ENCODE peak calls at places on chromosomes 1 and 21, in six cellular contexts. One of them, this sample, is unnamed.
A peak's percentile ranks its signal among the peaks of the same experiment; 100 is the strongest.

GRCh38 chr21:34818663-34819158 is 149.9 kb downstream of the CLIC6 start:
- DNase-seq in OCI-LY7: no peak
- DNase-seq in Calu3: no peak
- DNase-seq in spleen: no peak
- DNase-seq in heart right ventricle: no peak
- DNase-seq in esophagus squamous epithelium: no peak
- DNase-seq in this sample: no peak

GRCh38 chr1:150227228-150227627 is 8.7 kb downstream of the ANP32E start:
- DNase-seq in OCI-LY7: no peak
- DNase-seq in spleen: no peak
- DNase-seq in heart right ventricle: no peak
- DNase-seq in esophagus squamous epithelium: no peak
- DNase-seq in Calu3: no peak
- DNase-seq in this sample: no peak

GRCh38 chr1:43932786-43933385 is 715 bp upstream of the ARTN start:
- DNase-seq in esophagus squamous epithelium: no peak
- DNase-seq in OCI-LY7: no peak
- DNase-seq in Calu3: no peak
- DNase-seq in spleen: no peak
- DNase-seq in heart right ventricle: no peak
- DNase-seq in this sample: no peak

GRCh38 chr1:100322436-100323211 is 29.7 kb upstream of the CDC14A start:
- DNase-seq in OCI-LY7: no peak
- DNase-seq in Calu3: no peak
- DNase-seq in spleen: no peak
- DNase-seq in heart right ventricle: no peak
- DNase-seq in esophagus squamous epithelium: no peak
- DNase-seq in this sample: no peak

GRCh38 chr1:208979776-208980175 is 603.7 kb upstream of the CAMK1G start:
- DNase-seq in Calu3: no peak
- DNase-seq in heart right ventricle: no peak
- DNase-seq in esophagus squamous epithelium: no peak
- DNase-seq in OCI-LY7: no peak
- DNase-seq in spleen: no peak
- DNase-seq in this sample: no peak

GRCh38 chr1:29462096-29462495 is 225.8 kb downstream of the PTPRU start:
- DNase-seq in Calu3: no peak
- DNase-seq in spleen: peak; percentile 25
- DNase-seq in esophagus squamous epithelium: no peak
- DNase-seq in OCI-LY7: no peak
- DNase-seq in heart right ventricle: no peak
- DNase-seq in this sample: no peak

GRCh38 chr1:203327684-203328457 is 22.6 kb downstream of the BTG2 start:
- DNase-seq in OCI-LY7: no peak
- DNase-seq in heart right ventricle: peak; percentile 63
- DNase-seq in Calu3: peak; percentile 65
- DNase-seq in esophagus squamous epithelium: no peak
- DNase-seq in spleen: no peak
- DNase-seq in this sample: no peak

GRCh38 chr1:176989754-176990153 is 174.8 kb downstream of the ASTN1 start:
- DNase-seq in heart right ventricle: no peak
- DNase-seq in OCI-LY7: no peak
- DNase-seq in Calu3: no peak
- DNase-seq in esophagus squamous epithelium: no peak
- DNase-seq in spleen: no peak
- DNase-seq in this sample: no peak

GRCh38 chr1:77900687-77901293 is 12.4 kb downstream of the NEXN start:
- DNase-seq in esophagus squamous epithelium: no peak
- DNase-seq in OCI-LY7: peak; percentile 61
- DNase-seq in spleen: no peak
- DNase-seq in Calu3: peak; percentile 44
- DNase-seq in heart right ventricle: no peak
- DNase-seq in this sample: no peak

GRCh38 chr1:11800756-11801433 is 4.9 kb downstream of the MTHFR start:
- DNase-seq in esophagus squamous epithelium: no peak
- DNase-seq in heart right ventricle: no peak
- DNase-seq in spleen: no peak
- DNase-seq in OCI-LY7: no peak
- DNase-seq in Calu3: peak; percentile 55
- DNase-seq in this sample: no peak

GRCh38 chr1:183730107-183730724 is 74.7 kb upstream of the RGL1 start:
- DNase-seq in heart right ventricle: no peak
- DNase-seq in Calu3: no peak
- DNase-seq in esophagus squamous epithelium: no peak
- DNase-seq in OCI-LY7: no peak
- DNase-seq in spleen: no peak
- DNase-seq in this sample: no peak

GRCh38 chr1:8423702-8424538 is 106.0 kb downstream of the SLC45A1 start:
- DNase-seq in spleen: peak; percentile 89
- DNase-seq in Calu3: peak; percentile 36
- DNase-seq in OCI-LY7: peak; percentile 84
- DNase-seq in esophagus squamous epithelium: no peak
- DNase-seq in heart right ventricle: peak; percentile 54
- DNase-seq in this sample: peak; percentile 59
- TF ChIP-seq CTCF in spleen: no peak
- TF ChIP-seq CTCF in Calu3: no peak
- TF ChIP-seq CTCF in OCI-LY7: no peak
- TF ChIP-seq CTCF in esophagus squamous epithelium: no peak
- TF ChIP-seq CTCF in heart right ventricle: peak; percentile 28
- TF ChIP-seq CTCF in this sample: no peak

GRCh38 chr1:23343246-23344110 is 606 bp downstream of the HNRNPR start:
- DNase-seq in esophagus squamous epithelium: no peak
- DNase-seq in Calu3: peak; percentile 27
- DNase-seq in spleen: peak; percentile 89
- DNase-seq in heart right ventricle: no peak
- DNase-seq in OCI-LY7: peak; percentile 63
- DNase-seq in this sample: no peak

GRCh38 chr1:23341829-23342697 is 2.0 kb downstream of the HNRNPR start:
- DNase-seq in spleen: no peak
- DNase-seq in esophagus squamous epithelium: no peak
- DNase-seq in OCI-LY7: peak; percentile 17
- DNase-seq in heart right ventricle: no peak
- DNase-seq in Calu3: no peak
- DNase-seq in this sample: no peak

GRCh38 chr1:23345920-23346319 is 1.8 kb upstream of the HNRNPR start:
- DNase-seq in Calu3: no peak
- DNase-seq in spleen: no peak
- DNase-seq in esophagus squamous epithelium: no peak
- DNase-seq in heart right ventricle: no peak
- DNase-seq in OCI-LY7: no peak
- DNase-seq in this sample: no peak

GRCh38 chr1:23344987-23345472 is 946 bp upstream of the HNRNPR start:
- DNase-seq in spleen: no peak
- DNase-seq in OCI-LY7: no peak
- DNase-seq in Calu3: no peak
- DNase-seq in heart right ventricle: no peak
- DNase-seq in esophagus squamous epithelium: no peak
- DNase-seq in this sample: no peak

GRCh38 chr1:23344111-23344986 is at the start of gene HNRNPR:
- DNase-seq in spleen: peak; percentile 100
- DNase-seq in OCI-LY7: peak; percentile 100
- DNase-seq in esophagus squamous epithelium: peak; percentile 96
- DNase-seq in heart right ventricle: peak; percentile 100
- DNase-seq in Calu3: peak; percentile 98
- DNase-seq in this sample: peak; percentile 89
- TF ChIP-seq CTCF in spleen: peak; percentile 17
- TF ChIP-seq CTCF in OCI-LY7: no peak
- TF ChIP-seq CTCF in esophagus squamous epithelium: peak; percentile 13
- TF ChIP-seq CTCF in heart right ventricle: peak; percentile 35
- TF ChIP-seq CTCF in Calu3: no peak
- TF ChIP-seq CTCF in this sample: no peak

DNA sequence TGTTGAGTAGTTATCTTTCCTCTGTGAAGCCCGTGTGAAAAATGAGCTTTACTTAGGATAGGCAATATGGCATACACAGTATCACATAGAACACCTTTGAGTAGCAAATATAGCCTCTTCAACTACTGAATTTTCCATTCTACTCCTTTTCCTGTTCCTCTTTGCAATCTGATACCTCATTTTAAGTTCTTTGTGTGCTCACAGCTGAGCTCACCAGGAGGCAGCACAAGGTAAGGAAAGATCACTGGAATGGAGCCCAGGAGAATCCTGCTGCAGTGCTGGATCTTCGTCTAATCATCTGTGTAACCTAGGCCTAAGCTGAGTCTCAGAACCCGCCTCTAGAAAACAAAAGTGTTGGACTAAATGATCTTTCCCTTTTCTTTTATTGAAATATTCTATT is 171.0 kb downstream of the LRRC40 start:
- DNase-seq in OCI-LY7: peak; percentile 51
- DNase-seq in esophagus squamous epithelium: no peak
- DNase-seq in spleen: no peak
- DNase-seq in heart right ventricle: no peak
- DNase-seq in Calu3: peak; percentile 23
- DNase-seq in this sample: no peak
- TF ChIP-seq CTCF in OCI-LY7: peak; percentile 24
- TF ChIP-seq CTCF in esophagus squamous epithelium: no peak
- TF ChIP-seq CTCF in spleen: no peak
- TF ChIP-seq CTCF in heart right ventricle: no peak
- TF ChIP-seq CTCF in Calu3: no peak
- TF ChIP-seq CTCF in this sample: no peak

GRCh38 chr1:19336543-19336942 is 24.4 kb downstream of the SLC66A1 start:
- DNase-seq in esophagus squamous epithelium: no peak
- DNase-seq in Calu3: no peak
- DNase-seq in OCI-LY7: no peak
- DNase-seq in heart right ventricle: no peak
- DNase-seq in spleen: no peak
- DNase-seq in this sample: no peak

GRCh38 chr1:19337289-19337688 is 25.2 kb downstream of the SLC66A1 start:
- DNase-seq in esophagus squamous epithelium: no peak
- DNase-seq in Calu3: peak; percentile 32
- DNase-seq in spleen: no peak
- DNase-seq in heart right ventricle: no peak
- DNase-seq in OCI-LY7: no peak
- DNase-seq in this sample: no peak

GRCh38 chr1:19340387-19340937 is 28.3 kb downstream of the SLC66A1 start:
- DNase-seq in heart right ventricle: no peak
- DNase-seq in Calu3: no peak
- DNase-seq in OCI-LY7: no peak
- DNase-seq in spleen: no peak
- DNase-seq in esophagus squamous epithelium: no peak
- DNase-seq in this sample: no peak

GRCh38 chr1:19339199-19339861 is 27.2 kb downstream of the SLC66A1 start:
- DNase-seq in spleen: no peak
- DNase-seq in OCI-LY7: no peak
- DNase-seq in esophagus squamous epithelium: no peak
- DNase-seq in heart right ventricle: no peak
- DNase-seq in Calu3: no peak
- DNase-seq in this sample: no peak

DNA sequence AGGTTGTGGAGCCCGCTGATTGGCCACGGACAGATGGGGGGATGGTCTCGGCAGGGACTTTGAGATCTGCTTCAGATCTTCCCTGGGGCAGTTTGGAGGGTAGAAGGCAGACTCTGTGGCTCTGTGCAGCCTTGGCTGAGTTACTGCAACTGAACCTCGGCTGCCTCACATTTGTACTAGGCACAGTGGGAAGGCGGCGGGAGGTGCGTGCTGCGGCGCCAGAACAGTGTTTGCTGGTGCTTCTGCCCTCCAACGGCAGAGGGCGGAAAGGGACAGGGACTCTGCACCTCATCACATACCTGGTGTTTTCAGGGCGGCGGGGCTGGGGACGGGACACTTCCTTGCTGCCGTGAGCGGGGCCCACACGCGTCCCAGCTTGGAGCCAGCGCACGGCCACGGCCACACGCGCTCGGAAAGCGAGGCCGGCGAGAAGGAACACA is 26.2 kb downstream of the SLC66A1 start:
- DNase-seq in spleen: no peak
- DNase-seq in OCI-LY7: no peak
- DNase-seq in Calu3: no peak
- DNase-seq in esophagus squamous epithelium: no peak
- DNase-seq in heart right ventricle: no peak
- DNase-seq in this sample: no peak
- TF ChIP-seq CTCF in spleen: no peak
- TF ChIP-seq CTCF in OCI-LY7: no peak
- TF ChIP-seq CTCF in Calu3: no peak
- TF ChIP-seq CTCF in esophagus squamous epithelium: no peak
- TF ChIP-seq CTCF in heart right ventricle: no peak
- TF ChIP-seq CTCF in this sample: no peak

GRCh38 chr1:26471498-26472329 is 526 bp upstream of the HMGN2 start:
- DNase-seq in Calu3: peak; percentile 63
- DNase-seq in esophagus squamous epithelium: no peak
- DNase-seq in spleen: peak; percentile 94
- DNase-seq in OCI-LY7: no peak
- DNase-seq in heart right ventricle: peak; percentile 65
- DNase-seq in this sample: no peak
- TF ChIP-seq CTCF in Calu3: no peak
- TF ChIP-seq CTCF in esophagus squamous epithelium: no peak
- TF ChIP-seq CTCF in spleen: no peak
- TF ChIP-seq CTCF in OCI-LY7: peak; percentile 17
- TF ChIP-seq CTCF in heart right ventricle: no peak
- TF ChIP-seq CTCF in this sample: no peak

GRCh38 chr1:171988243-171988642 is 146.9 kb downstream of the DNM3 start:
- DNase-seq in spleen: no peak
- DNase-seq in heart right ventricle: no peak
- DNase-seq in OCI-LY7: no peak
- DNase-seq in esophagus squamous epithelium: no peak
- DNase-seq in Calu3: no peak
- DNase-seq in this sample: no peak

GRCh38 chr1:171984850-171985485 is 143.7 kb downstream of the DNM3 start:
- DNase-seq in esophagus squamous epithelium: no peak
- DNase-seq in OCI-LY7: peak; percentile 40
- DNase-seq in heart right ventricle: no peak
- DNase-seq in Calu3: no peak
- DNase-seq in spleen: no peak
- DNase-seq in this sample: no peak

GRCh38 chr1:171985639-171986038 is 144.3 kb downstream of the DNM3 start:
- DNase-seq in heart right ventricle: no peak
- DNase-seq in esophagus squamous epithelium: no peak
- DNase-seq in spleen: no peak
- DNase-seq in Calu3: peak; percentile 49
- DNase-seq in OCI-LY7: peak; percentile 3
- DNase-seq in this sample: no peak

GRCh38 chr1:171983584-171983983 is 142.3 kb downstream of the DNM3 start:
- DNase-seq in OCI-LY7: peak; percentile 1
- DNase-seq in esophagus squamous epithelium: no peak
- DNase-seq in heart right ventricle: no peak
- DNase-seq in spleen: no peak
- DNase-seq in Calu3: peak; percentile 23
- DNase-seq in this sample: no peak

DNA sequence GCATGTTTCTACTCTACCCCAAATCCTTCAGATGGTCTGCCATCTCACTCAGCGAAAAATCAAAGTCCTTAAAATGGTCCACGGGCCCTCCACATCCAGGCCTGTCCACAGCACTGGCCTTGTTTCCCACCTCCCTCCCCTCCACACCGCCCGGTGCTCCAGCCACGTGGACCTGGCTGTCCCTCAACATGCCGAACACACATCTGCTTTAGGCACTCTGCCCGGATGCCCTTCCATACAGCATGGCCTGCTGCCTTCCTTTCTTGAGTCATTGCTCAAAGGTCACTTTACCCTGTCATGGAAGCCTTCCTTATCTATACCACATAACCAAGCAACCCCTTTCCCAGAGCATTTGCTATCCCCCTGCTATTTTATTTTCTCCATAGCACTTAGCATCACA is 143.0 kb downstream of the DNM3 start:
- DNase-seq in spleen: no peak
- DNase-seq in OCI-LY7: no peak
- DNase-seq in Calu3: no peak
- DNase-seq in esophagus squamous epithelium: no peak
- DNase-seq in heart right ventricle: peak; percentile 30
- DNase-seq in this sample: no peak
- TF ChIP-seq CTCF in spleen: no peak
- TF ChIP-seq CTCF in OCI-LY7: no peak
- TF ChIP-seq CTCF in Calu3: no peak
- TF ChIP-seq CTCF in esophagus squamous epithelium: no peak
- TF ChIP-seq CTCF in heart right ventricle: no peak
- TF ChIP-seq CTCF in this sample: no peak

This sample was measured in activated B cell treated with CpG ODN at 0.5 μM for 24 hours.